ENCODE peak calls at places on chromosomes 6 and 20, in ten cellular contexts. One of them, this sample, is unnamed.

GRCh38 chr20:38452880-38453624 is 17.9 kb upstream of the SNHG17 start:
- DNase-seq in brain microvascular endothelial cell: peak; percentile 76
- DNase-seq in sigmoid colon: peak; percentile 39
- DNase-seq in hepatocyte: peak; percentile 21
- DNase-seq in GM10248: no peak
- DNase-seq in GM20000: no peak
- DNase-seq in cardiac muscle cell: no peak
- DNase-seq in lung: no peak
- DNase-seq in Peyer's patch: no peak
- DNase-seq in stomach: no peak
- DNase-seq in this sample: no peak

GRCh38 chr6:169640983-169641382 is 60.8 kb downstream of the WDR27 start:
- DNase-seq in stomach: no peak
- DNase-seq in brain microvascular endothelial cell: no peak
- DNase-seq in GM20000: no peak
- DNase-seq in hepatocyte: no peak
- DNase-seq in lung: no peak
- DNase-seq in GM10248: no peak
- DNase-seq in cardiac muscle cell: no peak
- DNase-seq in Peyer's patch: no peak
- DNase-seq in sigmoid colon: no peak
- DNase-seq in this sample: no peak

GRCh38 chr20:64005394-64005793 is 24.5 kb downstream of the PRPF6 start:
- DNase-seq in Peyer's patch: no peak
- DNase-seq in sigmoid colon: no peak
- DNase-seq in GM20000: no peak
- DNase-seq in hepatocyte: no peak
- DNase-seq in cardiac muscle cell: no peak
- DNase-seq in stomach: no peak
- DNase-seq in GM10248: no peak
- DNase-seq in lung: no peak
- DNase-seq in brain microvascular endothelial cell: no peak
- DNase-seq in this sample: no peak

GRCh38 chr20:605237-605636 is 4.9 kb downstream of the TCF15 start:
- DNase-seq in Peyer's patch: no peak
- DNase-seq in GM10248: no peak
- DNase-seq in hepatocyte: no peak
- DNase-seq in GM20000: no peak
- DNase-seq in sigmoid colon: no peak
- DNase-seq in cardiac muscle cell: no peak
- DNase-seq in lung: no peak
- DNase-seq in stomach: no peak
- DNase-seq in brain microvascular endothelial cell: no peak
- DNase-seq in this sample: no peak

GRCh38 chr6:141988954-141989705 is 143.6 kb upstream of the GJE1 start:
- DNase-seq in cardiac muscle cell: peak; percentile 74
- DNase-seq in brain microvascular endothelial cell: peak; percentile 74
- DNase-seq in Peyer's patch: no peak
- DNase-seq in lung: no peak
- DNase-seq in GM10248: peak; percentile 23
- DNase-seq in stomach: no peak
- DNase-seq in hepatocyte: peak; percentile 66
- DNase-seq in GM20000: peak; percentile 25
- DNase-seq in sigmoid colon: no peak
- DNase-seq in this sample: peak; percentile 40

GRCh38 chr6:155439376-155439775 is 16.3 kb downstream of the NOX3 start:
- DNase-seq in GM10248: no peak
- DNase-seq in brain microvascular endothelial cell: no peak
- DNase-seq in hepatocyte: no peak
- DNase-seq in Peyer's patch: no peak
- DNase-seq in GM20000: no peak
- DNase-seq in lung: no peak
- DNase-seq in sigmoid colon: no peak
- DNase-seq in cardiac muscle cell: no peak
- DNase-seq in stomach: no peak
- DNase-seq in this sample: no peak

GRCh38 chr6:75381878-75382633 is 97.5 kb upstream of the TMEM30A start:
- DNase-seq in sigmoid colon: no peak
- DNase-seq in cardiac muscle cell: no peak
- DNase-seq in lung: no peak
- DNase-seq in hepatocyte: no peak
- DNase-seq in brain microvascular endothelial cell: peak; percentile 16
- DNase-seq in Peyer's patch: no peak
- DNase-seq in stomach: no peak
- DNase-seq in GM20000: no peak
- DNase-seq in GM10248: no peak
- DNase-seq in this sample: no peak

GRCh38 chr20:40336530-40336929 is 352.5 kb downstream of the MAFB start:
- DNase-seq in GM20000: no peak
- DNase-seq in sigmoid colon: no peak
- DNase-seq in brain microvascular endothelial cell: no peak
- DNase-seq in GM10248: no peak
- DNase-seq in Peyer's patch: no peak
- DNase-seq in hepatocyte: no peak
- DNase-seq in lung: no peak
- DNase-seq in cardiac muscle cell: no peak
- DNase-seq in stomach: no peak
- DNase-seq in this sample: no peak

GRCh38 chr20:11564491-11564890 is 353.2 kb upstream of the BTBD3 start:
- DNase-seq in sigmoid colon: no peak
- DNase-seq in lung: no peak
- DNase-seq in stomach: no peak
- DNase-seq in GM10248: no peak
- DNase-seq in GM20000: no peak
- DNase-seq in hepatocyte: no peak
- DNase-seq in cardiac muscle cell: no peak
- DNase-seq in brain microvascular endothelial cell: no peak
- DNase-seq in Peyer's patch: no peak
- DNase-seq in this sample: no peak

GRCh38 chr6:33207569-33208088 is 671 bp upstream of the RING1 start:
- DNase-seq in cardiac muscle cell: peak; percentile 69
- DNase-seq in GM10248: no peak
- DNase-seq in sigmoid colon: peak; percentile 82
- DNase-seq in GM20000: peak; percentile 41
- DNase-seq in stomach: peak; percentile 48
- DNase-seq in brain microvascular endothelial cell: peak; percentile 48
- DNase-seq in hepatocyte: peak; percentile 80
- DNase-seq in Peyer's patch: peak; percentile 75
- DNase-seq in lung: peak; percentile 54
- DNase-seq in this sample: peak; percentile 41

GRCh38 chr6:137709424-137710281 is 157.4 kb upstream of the TNFAIP3 start:
- DNase-seq in Peyer's patch: no peak
- DNase-seq in cardiac muscle cell: no peak
- DNase-seq in GM20000: no peak
- DNase-seq in hepatocyte: no peak
- DNase-seq in sigmoid colon: no peak
- DNase-seq in lung: no peak
- DNase-seq in GM10248: no peak
- DNase-seq in brain microvascular endothelial cell: peak; percentile 16
- DNase-seq in stomach: no peak
- DNase-seq in this sample: peak; percentile 46

GRCh38 chr20:30811896-30812671 is 445.4 kb upstream of the DEFB115 start:
- DNase-seq in brain microvascular endothelial cell: no peak
- DNase-seq in hepatocyte: no peak
- DNase-seq in Peyer's patch: peak; percentile 55
- DNase-seq in stomach: no peak
- DNase-seq in GM10248: peak; percentile 38
- DNase-seq in cardiac muscle cell: peak; percentile 56
- DNase-seq in GM20000: peak; percentile 45
- DNase-seq in lung: peak; percentile 48
- DNase-seq in sigmoid colon: peak; percentile 73
- DNase-seq in this sample: peak; percentile 39

GRCh38 chr6:45253457-45253856 is 74.7 kb upstream of the RUNX2 start:
- DNase-seq in stomach: no peak
- DNase-seq in Peyer's patch: no peak
- DNase-seq in cardiac muscle cell: no peak
- DNase-seq in GM20000: no peak
- DNase-seq in sigmoid colon: no peak
- DNase-seq in lung: no peak
- DNase-seq in hepatocyte: no peak
- DNase-seq in brain microvascular endothelial cell: no peak
- DNase-seq in GM10248: no peak
- DNase-seq in this sample: no peak

GRCh38 chr20:63979549-63980316 is at the start of gene SAMD10:
- DNase-seq in cardiac muscle cell: peak; percentile 77
- DNase-seq in GM20000: peak; percentile 88
- DNase-seq in Peyer's patch: peak; percentile 69
- DNase-seq in brain microvascular endothelial cell: no peak
- DNase-seq in GM10248: peak; percentile 83
- DNase-seq in sigmoid colon: no peak
- DNase-seq in lung: peak; percentile 53
- DNase-seq in stomach: peak; percentile 56
- DNase-seq in hepatocyte: peak; percentile 80
- DNase-seq in this sample: peak; percentile 98

GRCh38 chr20:38870733-38871559 is 55.3 kb upstream of the FAM83D start:
- DNase-seq in brain microvascular endothelial cell: no peak
- DNase-seq in cardiac muscle cell: no peak
- DNase-seq in stomach: no peak
- DNase-seq in Peyer's patch: no peak
- DNase-seq in GM10248: no peak
- DNase-seq in sigmoid colon: no peak
- DNase-seq in hepatocyte: peak; percentile 17
- DNase-seq in lung: peak; percentile 32
- DNase-seq in GM20000: no peak
- DNase-seq in this sample: peak; percentile 53

GRCh38 chr20:7617797-7618196 is 322.5 kb downstream of the HAO1 start:
- DNase-seq in Peyer's patch: no peak
- DNase-seq in cardiac muscle cell: no peak
- DNase-seq in GM20000: no peak
- DNase-seq in hepatocyte: no peak
- DNase-seq in lung: no peak
- DNase-seq in GM10248: no peak
- DNase-seq in stomach: no peak
- DNase-seq in sigmoid colon: no peak
- DNase-seq in brain microvascular endothelial cell: no peak
- DNase-seq in this sample: no peak

GRCh38 chr6:158629376-158630221 is 14.9 kb downstream of the DYNLT1 start:
- DNase-seq in GM20000: no peak
- DNase-seq in brain microvascular endothelial cell: no peak
- DNase-seq in sigmoid colon: no peak
- DNase-seq in cardiac muscle cell: peak; percentile 56
- DNase-seq in stomach: peak; percentile 39
- DNase-seq in lung: no peak
- DNase-seq in GM10248: peak; percentile 25
- DNase-seq in hepatocyte: no peak
- DNase-seq in Peyer's patch: peak; percentile 64
- DNase-seq in this sample: peak; percentile 56
- TF ChIP-seq CTCF in GM20000: no peak
- TF ChIP-seq CTCF in brain microvascular endothelial cell: peak; percentile 20
- TF ChIP-seq CTCF in sigmoid colon: no peak
- TF ChIP-seq CTCF in cardiac muscle cell: no peak
- TF ChIP-seq CTCF in stomach: no peak
- TF ChIP-seq CTCF in lung: no peak
- TF ChIP-seq CTCF in GM10248: peak; percentile 35
- TF ChIP-seq CTCF in hepatocyte: peak; percentile 22
- TF ChIP-seq CTCF in Peyer's patch: peak; percentile 53
- TF ChIP-seq CTCF in this sample: no peak

DNA sequence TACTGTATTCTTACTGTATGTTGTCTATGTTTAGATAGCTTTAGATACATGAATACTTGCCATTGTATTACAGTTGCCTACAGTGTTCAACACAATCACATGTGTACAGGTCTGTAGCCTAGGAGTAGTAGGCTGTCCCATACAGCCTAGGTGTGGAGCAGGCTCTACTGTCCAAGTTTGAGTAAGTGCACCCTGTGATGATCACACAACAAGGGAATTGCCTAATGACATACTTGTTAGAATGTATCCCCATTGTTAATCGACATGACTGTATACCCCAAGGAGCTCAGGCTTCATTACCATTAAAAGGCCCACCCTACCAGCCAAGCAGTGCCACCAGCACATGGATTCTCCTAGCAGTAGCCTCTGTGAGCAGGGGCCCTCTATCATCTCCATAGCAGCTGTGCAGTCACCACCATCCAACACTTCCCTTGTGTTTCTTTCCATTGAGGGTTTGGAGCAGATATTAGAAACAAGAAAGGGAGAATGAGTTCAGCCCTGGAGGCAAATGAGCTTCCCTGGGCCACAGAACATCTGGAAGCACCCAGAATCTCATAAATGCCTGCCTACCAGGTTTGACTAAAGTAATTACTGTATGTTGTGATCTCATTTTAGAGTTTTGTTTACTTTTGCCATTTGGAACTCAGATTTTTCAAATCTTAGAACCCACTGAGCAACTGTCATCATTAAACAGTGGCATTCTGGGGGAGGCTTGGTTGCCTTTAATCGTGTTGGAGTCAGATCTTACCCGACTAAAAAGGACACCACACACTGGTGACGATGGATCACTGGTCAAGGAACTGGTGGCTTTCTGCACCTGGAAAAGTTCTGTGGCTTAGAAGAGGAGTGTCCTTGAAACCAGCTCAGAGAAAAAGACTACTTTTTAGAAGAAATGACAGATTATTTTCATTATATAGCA is 104.8 kb downstream of the TULP4 start:
- DNase-seq in stomach: no peak
- DNase-seq in cardiac muscle cell: no peak
- DNase-seq in Peyer's patch: no peak
- DNase-seq in brain microvascular endothelial cell: no peak
- DNase-seq in hepatocyte: no peak
- DNase-seq in sigmoid colon: no peak
- DNase-seq in lung: no peak
- DNase-seq in GM10248: no peak
- DNase-seq in GM20000: no peak
- DNase-seq in this sample: no peak
- TF ChIP-seq CTCF in stomach: no peak
- TF ChIP-seq CTCF in cardiac muscle cell: no peak
- TF ChIP-seq CTCF in Peyer's patch: no peak
- TF ChIP-seq CTCF in brain microvascular endothelial cell: no peak
- TF ChIP-seq CTCF in hepatocyte: no peak
- TF ChIP-seq CTCF in sigmoid colon: no peak
- TF ChIP-seq CTCF in lung: no peak
- TF ChIP-seq CTCF in GM10248: no peak
- TF ChIP-seq CTCF in GM20000: no peak
- TF ChIP-seq CTCF in this sample: no peak

DNA sequence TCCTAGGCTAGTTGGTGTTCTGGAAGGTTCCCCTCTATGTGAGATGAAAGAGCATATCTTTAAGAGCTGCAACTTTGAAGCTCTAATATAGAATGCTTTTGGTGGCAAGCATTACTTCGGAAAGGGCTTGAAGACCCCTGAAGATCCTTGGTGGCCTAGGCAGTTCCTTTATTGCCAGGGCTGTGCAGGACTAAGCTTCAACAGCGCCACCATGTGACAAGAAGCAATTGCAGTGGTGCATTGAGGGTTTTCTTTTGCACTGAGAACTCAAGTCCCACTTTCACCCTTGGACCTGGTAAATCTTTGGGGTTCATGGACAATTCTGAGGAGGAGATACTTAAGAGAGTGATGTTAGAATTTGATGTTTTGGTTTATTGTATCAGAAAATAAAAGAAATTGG is 237.4 kb upstream of the GMDS start:
- DNase-seq in stomach: no peak
- DNase-seq in lung: no peak
- DNase-seq in sigmoid colon: no peak
- DNase-seq in brain microvascular endothelial cell: no peak
- DNase-seq in Peyer's patch: no peak
- DNase-seq in GM10248: no peak
- DNase-seq in GM20000: no peak
- DNase-seq in hepatocyte: no peak
- DNase-seq in cardiac muscle cell: no peak
- DNase-seq in this sample: peak; percentile 10
- TF ChIP-seq CTCF in stomach: no peak
- TF ChIP-seq CTCF in lung: no peak
- TF ChIP-seq CTCF in sigmoid colon: no peak
- TF ChIP-seq CTCF in brain microvascular endothelial cell: peak; percentile 31
- TF ChIP-seq CTCF in Peyer's patch: no peak
- TF ChIP-seq CTCF in GM10248: no peak
- TF ChIP-seq CTCF in GM20000: no peak
- TF ChIP-seq CTCF in hepatocyte: no peak
- TF ChIP-seq CTCF in cardiac muscle cell: no peak
- TF ChIP-seq CTCF in this sample: peak; percentile 17

GRCh38 chr20:25247100-25247665 is 702 bp upstream of the PYGB start:
- DNase-seq in brain microvascular endothelial cell: peak; percentile 59
- DNase-seq in hepatocyte: peak; percentile 73
- DNase-seq in lung: peak; percentile 57
- DNase-seq in sigmoid colon: peak; percentile 83
- DNase-seq in Peyer's patch: peak; percentile 81
- DNase-seq in GM20000: peak; percentile 38
- DNase-seq in cardiac muscle cell: peak; percentile 85
- DNase-seq in GM10248: no peak
- DNase-seq in stomach: peak; percentile 68
- DNase-seq in this sample: peak; percentile 40
- TF ChIP-seq CTCF in brain microvascular endothelial cell: peak; percentile 81
- TF ChIP-seq CTCF in hepatocyte: peak; percentile 53
- TF ChIP-seq CTCF in lung: no peak
- TF ChIP-seq CTCF in sigmoid colon: peak; percentile 19
- TF ChIP-seq CTCF in Peyer's patch: peak; percentile 33
- TF ChIP-seq CTCF in GM20000: no peak
- TF ChIP-seq CTCF in cardiac muscle cell: peak; percentile 60
- TF ChIP-seq CTCF in GM10248: peak; percentile 22
- TF ChIP-seq CTCF in stomach: no peak
- TF ChIP-seq CTCF in this sample: no peak

This sample was measured in activated CD8-positive, alpha-beta T cell treated with anti-CD3 and anti-CD28 coated beads for 36 hours.